ENCODE peak calls at places on chromosome 7, in six cellular contexts. B is activated CD8-positive, alpha-beta memory T cell treated with anti-CD3 and anti-CD28 coated beads for 48 hours; O is left kidney; P is KG1; Y is NCI-H1417; E is activated CD4-positive, alpha-beta T cell treated with anti-CD3 and anti-CD28 coated beads, Interleukin-2, amount 50 U/mL, for 24 hours. Q is an unnamed sample.

GRCh38 chr7:52500796-52501195 is 534.6 kb upstream of the POM121L12 start:
- DNase-seq in O (no peak), P (no peak), E (no peak), Y (no peak), B (no peak), Q (no peak)

GRCh38 chr7:46747222-46747621 is 826.1 kb upstream of the IGFBP3 start:
- DNase-seq in O (peak), B (no peak), Y (no peak), P (no peak), E (no peak), Q (no peak)

GRCh38 chr7:144497296-144497695 is 93.8 kb upstream of the NOBOX start:
- DNase-seq in B (no peak), O (no peak), P (no peak), Y (no peak), E (no peak), Q (no peak)

GRCh38 chr7:39720586-39720985 is 97.2 kb downstream of the RALA start:
- DNase-seq in O (peak), P (no peak), Y (peak), E (no peak), B (no peak), Q (no peak)

GRCh38 chr7:82616059-82616723 is 172.6 kb upstream of the CACNA2D1 start:
- DNase-seq in P (no peak), O (no peak), Y (no peak), E (no peak), B (no peak), Q (no peak)

GRCh38 chr7:4764402-4765007 is 10.9 kb upstream of the AP5Z1 start:
- DNase-seq in Y (no peak), E (no peak), B (no peak), P (no peak), O (no peak), Q (no peak)

GRCh38 chr7:125568799-125569198 is 639.2 kb upstream of the POT1 start:
- DNase-seq in Y (no peak), E (no peak), P (no peak), B (no peak), O (no peak), Q (no peak)

GRCh38 chr7:43220250-43220649 is 107.8 kb downstream of the HECW1 start:
- DNase-seq in Y (no peak), O (no peak), E (no peak), P (no peak), B (no peak), Q (no peak)

GRCh38 chr7:94580601-94581000 is 71.0 kb downstream of the CASD1 start:
- DNase-seq in Y (no peak), E (no peak), B (no peak), P (no peak), O (no peak), Q (no peak)